ENCODE peak calls at places on chromosome 4, in nine cellular contexts. B is NCI-H1105; K is H9; V is posterior cingulate gyrus; C is activated naive CD8-positive, alpha-beta T cell treated with anti-CD3 and anti-CD28 coated beads for 36 hours; S is kidney epithelial cell; G is activated gamma-delta T cell treated with Interleukin-2 at 50 U/mL for 16 hours; Y is NCI-H2081; Q is stimulated activated CD4-positive, alpha-beta T cell treated with anti-CD3 and anti-CD28 coated beads, Interleukin-15, amount 100 ng/mL, for 1 hour. L is an unnamed sample.

GRCh38 chr4:27357283-27357682 is 496.6 kb downstream of the STIM2 start:
- DNase-seq in B (no peak), K (no peak), V (no peak), C (no peak), S (no peak), G (no peak), Y (peak), Q (no peak), L (no peak)

GRCh38 chr4:172356002-172356401 is 542.8 kb downstream of the GALNTL6 start:
- DNase-seq in B (no peak), K (no peak), V (no peak), C (no peak), S (peak), G (no peak), Y (no peak), Q (no peak), L (no peak)

GRCh38 chr4:138736362-138736761 is 279.2 kb upstream of the NOCT start:
- DNase-seq in B (no peak), K (no peak), V (no peak), C (no peak), S (no peak), G (no peak), Y (no peak), Q (no peak), L (peak)

GRCh38 chr4:137510866-137511265 is 21.4 kb downstream of the PCDH18 start:
- DNase-seq in B (no peak), K (no peak), V (no peak), C (no peak), S (peak), G (no peak), Y (no peak), Q (no peak), L (peak)

GRCh38 chr4:137967480-137968190 is 274.5 kb downstream of the SLC7A11 start:
- DNase-seq in B (no peak), K (no peak), V (no peak), C (no peak), S (no peak), G (no peak), Y (no peak), Q (no peak), L (no peak)

GRCh38 chr4:7275067-7275466 is 82.7 kb downstream of the SORCS2 start:
- DNase-seq in B (no peak), K (no peak), V (no peak), C (no peak), S (no peak), G (no peak), Y (no peak), Q (no peak), L (no peak)

GRCh38 chr4:184357783-184358182 is 116.6 kb downstream of the IRF2 start:
- DNase-seq in B (no peak), K (no peak), V (no peak), C (no peak), S (no peak), G (no peak), Y (no peak), Q (no peak), L (no peak)

GRCh38 chr4:11228575-11228974 is 200.1 kb downstream of the HS3ST1 start:
- DNase-seq in B (peak), K (no peak), V (no peak), C (no peak), S (no peak), G (no peak), Y (peak), Q (no peak), L (no peak)

GRCh38 chr4:101475246-101475645 is 127.9 kb upstream of the PPP3CA start:
- DNase-seq in B (no peak), K (no peak), V (no peak), C (no peak), S (no peak), G (no peak), Y (no peak), Q (no peak), L (no peak)

GRCh38 chr4:124151031-124151430 is 561.5 kb downstream of the ANKRD50 start:
- DNase-seq in B (no peak), K (no peak), V (no peak), C (no peak), S (no peak), G (no peak), Y (no peak), Q (no peak), L (no peak)

GRCh38 chr4:126894963-126895362 is 737.8 kb upstream of the INTU start:
- DNase-seq in B (no peak), K (no peak), V (no peak), C (no peak), S (no peak), G (no peak), Y (no peak), Q (no peak), L (no peak)

GRCh38 chr4:83768146-83768545 is 232.2 kb downstream of the GPAT3 start:
- DNase-seq in B (no peak), K (no peak), V (no peak), C (no peak), S (no peak), G (no peak), Y (no peak), Q (no peak), L (no peak)

GRCh38 chr4:81218206-81218605 is 3.2 kb upstream of the PRKG2 start:
- DNase-seq in B (no peak), K (no peak), V (no peak), C (no peak), S (no peak), G (no peak), Y (no peak), Q (no peak), L (no peak)

GRCh38 chr4:111213520-111213919 is 590.6 kb upstream of the PITX2 start:
- DNase-seq in B (no peak), K (no peak), V (no peak), C (no peak), S (no peak), G (no peak), Y (no peak), Q (no peak), L (no peak)

GRCh38 chr4:57499786-57500185 is 389.6 kb upstream of the IGFBP7 start:
- DNase-seq in B (no peak), K (no peak), V (no peak), C (no peak), S (no peak), G (no peak), Y (no peak), Q (no peak), L (peak)

GRCh38 chr4:5018603-5019002 is 655 bp downstream of the CYTL1 start:
- DNase-seq in B (no peak), K (peak), V (no peak), C (no peak), S (no peak), G (no peak), Y (no peak), Q (no peak), L (no peak)

GRCh38 chr4:83074086-83074704 is 39.2 kb downstream of the COPS4 start:
- DNase-seq in B (no peak), K (peak), V (no peak), C (peak), S (peak), G (peak), Y (peak), Q (no peak), L (peak)

GRCh38 chr4:95108883-95109421 is 351.2 kb downstream of the BMPR1B start:
- DNase-seq in B (no peak), K (no peak), V (no peak), C (no peak), S (no peak), G (no peak), Y (no peak), Q (no peak), L (no peak)

GRCh38 chr4:139453041-139453370 is 915 bp upstream of the RAB33B start:
- DNase-seq in B (peak), K (no peak), V (no peak), C (no peak), S (peak), G (peak), Y (peak), Q (no peak), L (peak)

GRCh38 chr4:19402666-19403065 is 849.0 kb upstream of the SLIT2 start:
- DNase-seq in B (no peak), K (no peak), V (no peak), C (no peak), S (no peak), G (no peak), Y (no peak), Q (no peak), L (no peak)

L was measured in kidney glomerular epithelial cell.